ENCODE peak calls at places on chromosome 5, in five cellular contexts. A is body of pancreas, Y is IMR-90, B is mucosa of descending colon, O is heart right ventricle. U is an unnamed sample.

GRCh38 chr5:150662731-150663516 is 1.9 kb downstream of the MYOZ3 start:
- DNase-seq in Y (no peak), A (no peak), O (no peak), B (no peak), U (no peak)

GRCh38 chr5:174556756-174557155 is 167.6 kb upstream of the MSX2 start:
- DNase-seq in B (no peak), O (no peak), A (no peak), Y (peak; percentile 18), U (no peak)

GRCh38 chr5:2534251-2534650 is 217.2 kb downstream of the IRX2 start:
- DNase-seq in B (no peak), A (no peak), O (no peak), Y (no peak), U (no peak)

GRCh38 chr5:54470191-54470590 is 14.7 kb downstream of the HSPB3 start:
- DNase-seq in B (no peak), Y (peak; percentile 79), A (no peak), O (no peak), U (no peak)

GRCh38 chr5:9538504-9538903 is 7.4 kb downstream of the SEMA5A start:
- DNase-seq in B (no peak), Y (no peak), O (no peak), A (no peak), U (no peak)

GRCh38 chr5:95543017-95543705 is 11.6 kb downstream of the SKIC3 start:
- DNase-seq in A (no peak), B (no peak), O (no peak), Y (peak; percentile 32), U (no peak)

GRCh38 chr5:134125195-134126015 is 10.9 kb downstream of the TCF7 start:
- DNase-seq in A (peak; percentile 76), B (no peak), Y (peak; percentile 96), O (peak; percentile 53), U (no peak)

GRCh38 chr5:115586525-115587146 is 15.6 kb downstream of the TICAM2 start:
- DNase-seq in A (no peak), O (no peak), B (no peak), Y (peak; percentile 54), U (peak; percentile 55)

GRCh38 chr5:407801-408268 is 35.1 kb upstream of the EXOC3 start:
- DNase-seq in B (no peak), O (no peak), Y (no peak), A (no peak), U (no peak)

GRCh38 chr5:125190232-125191051 is 444.0 kb upstream of the ZNF608 start:
- DNase-seq in A (no peak), O (no peak), Y (peak; percentile 27), B (no peak), U (peak; percentile 74)

DNA sequence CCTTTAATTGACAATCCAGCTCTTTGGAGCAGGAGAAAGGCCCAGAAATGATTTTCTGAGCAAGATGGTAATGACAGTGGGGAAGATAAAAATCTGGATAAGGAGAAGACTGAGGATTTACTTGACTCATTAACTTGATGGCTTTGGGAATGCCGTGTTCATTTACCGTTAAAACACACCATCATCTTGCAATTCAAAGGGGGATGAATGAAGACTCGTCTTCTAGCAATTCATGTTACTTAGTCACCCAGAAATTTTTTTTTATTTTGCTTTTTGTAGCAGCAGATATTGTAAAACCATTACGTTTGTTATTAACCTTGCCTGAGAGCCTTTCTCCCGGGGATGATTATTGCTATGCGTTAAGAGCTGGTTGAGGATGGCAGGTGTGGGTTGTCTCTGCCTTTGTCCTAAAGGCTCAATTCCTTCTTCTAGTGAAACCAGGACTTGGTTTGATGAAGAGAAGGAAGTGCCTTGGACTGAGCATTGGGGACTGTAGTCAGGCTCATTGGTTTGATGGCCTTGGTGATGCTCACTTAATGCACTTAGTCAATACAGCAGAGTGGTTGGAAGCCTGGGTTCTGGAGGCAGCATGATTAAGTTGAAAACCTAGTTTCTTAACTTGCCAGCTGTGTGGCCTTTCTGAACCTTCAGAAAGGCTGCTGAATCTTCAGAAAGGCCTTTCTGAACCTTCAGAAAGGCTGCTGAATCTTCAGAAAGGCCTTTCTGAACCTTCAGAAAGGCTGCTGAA is 52.3 kb downstream of the PTTG1 start:
- DNase-seq in B (no peak), Y (no peak), O (no peak), A (no peak), U (no peak)
- H3K4me3 ChIP-seq in B (no peak overlapping the region), Y (no peak overlapping the region), O (no peak overlapping the region), A (no peak overlapping the region), U (no peak overlapping the region)

DNA sequence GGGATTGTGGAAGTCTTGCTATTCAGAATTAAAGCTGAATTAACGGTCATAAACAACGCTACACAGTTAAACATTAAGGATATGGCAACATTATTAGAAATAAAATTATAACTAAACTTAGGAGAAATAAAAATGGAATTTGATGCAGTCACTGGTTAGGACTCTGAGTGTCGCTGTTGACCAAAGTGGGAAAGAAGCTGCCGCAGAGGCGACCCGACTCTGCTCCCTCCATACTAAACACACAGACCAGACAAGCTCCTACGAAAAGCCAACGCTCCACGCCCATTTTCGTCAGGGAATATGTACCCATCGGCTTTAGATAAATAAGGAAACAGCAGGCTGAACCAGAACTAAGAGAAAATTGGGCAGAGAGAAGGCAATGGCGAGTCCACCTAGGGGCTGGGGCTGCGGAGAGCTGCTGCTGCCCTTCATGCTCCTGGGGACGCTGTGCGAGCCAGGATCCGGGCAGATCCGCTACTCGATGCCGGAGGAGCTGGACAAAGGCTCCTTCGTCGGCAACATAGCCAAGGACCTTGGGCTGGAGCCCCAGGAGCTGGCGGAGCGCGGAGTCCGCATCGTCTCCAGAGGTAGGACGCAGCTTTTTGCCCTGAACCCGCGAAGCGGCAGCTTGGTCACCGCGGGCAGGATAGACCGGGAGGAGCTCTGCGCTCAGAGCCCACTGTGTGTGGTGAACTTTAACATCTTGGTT is at the start of gene PCDHGA5:
- DNase-seq in B (no peak), Y (peak; percentile 40), A (no peak), O (no peak), U (no peak)
- H3K9me3 ChIP-seq in B (peaks cover 72% of the 10 kb centered on the region), Y (peaks cover 51% of the 10 kb centered on the region), A (no peaks in the 10 kb centered on the region), O (peaks cover 29% of the 10 kb centered on the region), U (peaks cover 20% of the 10 kb centered on the region)

GRCh38 chr5:15737882-15738677 is 238.1 kb downstream of the FBXL7 start:
- DNase-seq in A (no peak), B (no peak), O (peak; percentile 15), Y (peak; percentile 17), U (no peak)

GRCh38 chr5:15734058-15734457 is 234.1 kb downstream of the FBXL7 start:
- DNase-seq in Y (no peak), A (no peak), O (no peak), B (no peak), U (no peak)

GRCh38 chr5:15740383-15740782 is 240.4 kb downstream of the FBXL7 start:
- DNase-seq in O (no peak), Y (peak; percentile 54), B (no peak), A (no peak), U (no peak)

GRCh38 chr5:15731686-15732085 is 231.7 kb downstream of the FBXL7 start:
- DNase-seq in Y (no peak), O (peak; percentile 63), B (no peak), A (no peak), U (no peak)

DNA sequence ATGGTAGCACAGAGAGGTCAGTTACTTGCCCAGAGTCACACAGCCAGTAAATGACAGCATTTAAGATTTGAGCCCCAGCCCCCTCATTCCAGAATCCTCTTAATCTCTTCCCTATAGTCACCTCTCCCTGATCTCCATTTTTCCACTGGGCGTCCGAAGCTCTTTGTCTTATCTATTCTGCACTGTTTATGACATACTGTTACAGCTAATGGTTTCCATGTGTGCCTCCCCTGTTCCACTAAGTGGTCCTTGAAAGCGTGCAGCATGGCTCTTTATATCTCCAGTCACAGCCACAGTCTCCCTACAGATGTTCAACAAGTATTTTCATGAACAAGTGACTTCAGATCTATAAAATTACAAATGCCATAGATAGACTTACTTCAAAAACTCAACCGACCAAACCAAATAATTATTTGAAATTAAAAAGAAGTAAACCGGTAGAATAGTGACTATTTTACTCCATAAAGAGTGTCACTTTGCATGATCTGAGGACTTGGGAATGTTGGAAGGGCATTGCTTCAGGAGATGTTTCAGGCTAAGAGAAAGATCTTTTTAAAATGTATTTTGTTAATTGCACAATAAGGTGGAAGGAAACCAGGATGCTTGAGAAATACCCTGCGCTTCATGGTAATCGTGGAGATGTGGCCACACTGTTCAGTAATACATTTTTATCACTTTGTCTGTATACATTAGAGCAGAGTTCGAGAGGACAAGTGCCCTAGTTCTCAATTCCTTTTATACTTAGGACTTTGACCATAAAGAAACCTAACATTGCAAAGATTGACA is 237.2 kb downstream of the FBXL7 start:
- DNase-seq in O (no peak), Y (peak; percentile 26), A (no peak), B (no peak), U (no peak)
- H3K4me3 ChIP-seq in O (no peak overlapping the region), Y (no peak overlapping the region), A (no peak overlapping the region), B (no peak overlapping the region), U (no peak overlapping the region)

GRCh38 chr5:141360685-141361084 is 891 bp downstream of the PCDHGB2 start:
- DNase-seq in Y (no peak), O (no peak), A (no peak), B (no peak), U (no peak)
- H3K9me3 ChIP-seq in Y (peaks cover 63% of the 10 kb centered on the region), O (peaks cover 44% of the 10 kb centered on the region), A (no peaks in the 10 kb centered on the region), B (peaks cover 56% of the 10 kb centered on the region), U (peaks cover 19% of the 10 kb centered on the region)

DNA sequence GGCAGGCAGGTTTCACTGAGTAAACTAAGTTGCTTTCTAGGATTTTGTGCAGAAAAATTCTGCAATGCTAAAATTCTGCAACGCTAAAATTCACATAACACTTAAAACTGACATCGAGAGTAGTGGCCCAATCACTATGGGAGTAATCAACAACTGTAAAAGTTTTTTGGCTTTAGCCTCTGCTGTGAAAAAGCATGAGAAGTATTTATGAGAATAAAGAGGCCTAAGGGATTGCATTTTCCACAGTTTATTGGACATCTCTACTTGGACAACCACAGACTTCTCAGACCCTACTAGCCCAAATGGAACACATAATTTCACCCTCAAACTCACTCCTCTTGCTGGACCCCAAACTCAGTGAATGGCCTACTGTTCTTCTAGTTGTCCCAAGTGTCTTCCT is 355.4 kb downstream of the PDE4D start:
- DNase-seq in B (no peak), O (no peak), A (no peak), Y (no peak), U (no peak)
- H3K4me3 ChIP-seq in B (no peak overlapping the region), O (no peak overlapping the region), A (no peak overlapping the region), Y (no peak overlapping the region), U (no peak overlapping the region)

GRCh38 chr5:94066437-94067207 is 325.2 kb upstream of the POU5F2 start:
- DNase-seq in Y (no peak), A (no peak), O (no peak), B (no peak), U (no peak)
- H3K9me3 ChIP-seq in Y (peaks cover 9% of the 10 kb centered on the region), A (no peaks in the 10 kb centered on the region), O (peaks cover 12% of the 10 kb centered on the region), B (peaks cover 40% of the 10 kb centered on the region), U (peaks cover 10% of the 10 kb centered on the region)

GRCh38 chr5:31194892-31195291 is 1.4 kb downstream of the CDH6 start:
- DNase-seq in B (no peak), Y (peak; percentile 27), O (no peak), A (no peak), U (no peak)
- H3K4me3 ChIP-seq in B (no peak overlapping the region), Y (peak overlapping the region; percentile 88), O (peak overlapping the region; percentile 54), A (no peak overlapping the region), U (peak overlapping the region; percentile 61)

DNA sequence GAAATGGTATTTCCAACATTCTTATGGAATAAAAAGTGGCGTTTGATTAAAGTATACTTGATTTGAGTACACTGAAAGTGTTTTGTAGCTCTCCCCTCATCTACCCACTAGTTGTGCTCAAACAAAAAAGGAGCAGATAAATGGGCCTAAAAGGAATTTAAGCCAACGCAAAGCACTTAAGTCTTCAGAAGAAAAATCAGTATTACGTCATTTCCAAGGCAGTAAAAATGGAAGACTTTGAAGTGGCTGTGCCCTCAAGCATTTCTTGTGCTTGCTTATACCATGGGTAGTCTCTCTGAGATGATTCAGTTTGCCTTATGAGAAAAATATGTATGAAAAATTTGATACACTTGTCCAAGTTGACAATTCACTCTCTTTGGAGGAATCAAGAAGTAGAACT is 279.9 kb upstream of the CD180 start:
- DNase-seq in O (no peak), A (no peak), Y (no peak), B (no peak), U (peak; percentile 3)
- H3K9me3 ChIP-seq in O (no peaks in the 10 kb centered on the region), A (no peaks in the 10 kb centered on the region), Y (no peaks in the 10 kb centered on the region), B (no peaks in the 10 kb centered on the region), U (no peaks in the 10 kb centered on the region)

GRCh38 chr5:33936004-33936380 is 194 bp upstream of the RXFP3 start:
- DNase-seq in O (peak; percentile 48), Y (peak; percentile 54), A (peak; percentile 52), B (peak; percentile 48), U (no peak)
- H3K4me3 ChIP-seq in O (peak overlapping the region; percentile 41), Y (peak overlapping the region; percentile 56), A (no peak overlapping the region), B (no peak overlapping the region), U (no peak overlapping the region)